ENCODE peak calls at places on chromosomes 11 and 22, in six cellular contexts. One of them, this sample, is unnamed.

GRCh38 chr11:1476946-1477736 is 9.4 kb downstream of the MOB2 start:
- DNase-seq in H1: no peak
- DNase-seq in K562: no peak
- DNase-seq in GM12878: no peak
- DNase-seq in HepG2: no peak
- DNase-seq in SK-N-SH: no peak
- DNase-seq in this sample: no peak

GRCh38 chr22:32801436-32802290 is at the start of gene TIMP3:
- DNase-seq in H1: peak
- DNase-seq in K562: peak
- DNase-seq in GM12878: no peak
- DNase-seq in HepG2: no peak
- DNase-seq in SK-N-SH: peak
- DNase-seq in this sample: no peak

GRCh38 chr22:39220450-39220849 is 24.3 kb downstream of the PDGFB start:
- DNase-seq in H1: no peak
- DNase-seq in K562: no peak
- DNase-seq in GM12878: no peak
- DNase-seq in HepG2: no peak
- DNase-seq in SK-N-SH: no peak
- DNase-seq in this sample: no peak

GRCh38 chr11:80958414-80958813 is 1517.6 kb upstream of the TENM4 start:
- DNase-seq in H1: no peak
- DNase-seq in K562: no peak
- DNase-seq in GM12878: no peak
- DNase-seq in HepG2: no peak
- DNase-seq in SK-N-SH: no peak
- DNase-seq in this sample: no peak

GRCh38 chr22:46149998-46150549 is at the start of gene PPARA:
- DNase-seq in H1: peak
- DNase-seq in K562: peak
- DNase-seq in GM12878: no peak
- DNase-seq in HepG2: peak
- DNase-seq in SK-N-SH: peak
- DNase-seq in this sample: peak

GRCh38 chr22:21038405-21038804 is 6.0 kb upstream of the SLC7A4 start:
- DNase-seq in H1: no peak
- DNase-seq in K562: no peak
- DNase-seq in GM12878: no peak
- DNase-seq in HepG2: no peak
- DNase-seq in SK-N-SH: no peak
- DNase-seq in this sample: no peak

GRCh38 chr11:60625262-60625661 is 74.2 kb upstream of the MS4A8 start:
- DNase-seq in H1: no peak
- DNase-seq in K562: peak
- DNase-seq in GM12878: no peak
- DNase-seq in HepG2: peak
- DNase-seq in SK-N-SH: peak
- DNase-seq in this sample: no peak

GRCh38 chr11:110433393-110434333 is 3.9 kb downstream of the FDX1 start:
- DNase-seq in H1: no peak
- DNase-seq in K562: peak
- DNase-seq in GM12878: no peak
- DNase-seq in HepG2: peak
- DNase-seq in SK-N-SH: peak
- DNase-seq in this sample: no peak

GRCh38 chr22:28930357-28931007 is 47.1 kb downstream of the ZNRF3 start:
- DNase-seq in H1: no peak
- DNase-seq in K562: no peak
- DNase-seq in GM12878: no peak
- DNase-seq in HepG2: no peak
- DNase-seq in SK-N-SH: no peak
- DNase-seq in this sample: no peak

GRCh38 chr11:83477772-83478171 is 191.6 kb upstream of the CCDC90B start:
- DNase-seq in H1: no peak
- DNase-seq in K562: no peak
- DNase-seq in GM12878: no peak
- DNase-seq in HepG2: no peak
- DNase-seq in SK-N-SH: no peak
- DNase-seq in this sample: no peak

GRCh38 chr11:66220566-66220935 is 47.9 kb upstream of the RAB1B start:
- DNase-seq in H1: no peak
- DNase-seq in K562: no peak
- DNase-seq in GM12878: no peak
- DNase-seq in HepG2: no peak
- DNase-seq in SK-N-SH: no peak
- DNase-seq in this sample: no peak

GRCh38 chr11:129855086-129855485 is 39.4 kb downstream of the TMEM45B start:
- DNase-seq in H1: no peak
- DNase-seq in K562: no peak
- DNase-seq in GM12878: no peak
- DNase-seq in HepG2: no peak
- DNase-seq in SK-N-SH: no peak
- DNase-seq in this sample: no peak

GRCh38 chr11:124086447-124086846 is 28.8 kb upstream of the VWA5A start:
- DNase-seq in H1: no peak
- DNase-seq in K562: no peak
- DNase-seq in GM12878: no peak
- DNase-seq in HepG2: no peak
- DNase-seq in SK-N-SH: peak
- DNase-seq in this sample: no peak

GRCh38 chr11:76768091-76769047 is 14.8 kb upstream of the TSKU start:
- DNase-seq in H1: no peak
- DNase-seq in K562: no peak
- DNase-seq in GM12878: no peak
- DNase-seq in HepG2: peak
- DNase-seq in SK-N-SH: no peak
- DNase-seq in this sample: peak

GRCh38 chr22:19984201-19984753 is 32.3 kb downstream of the ARVCF start:
- DNase-seq in H1: no peak
- DNase-seq in K562: peak
- DNase-seq in GM12878: no peak
- DNase-seq in HepG2: no peak
- DNase-seq in SK-N-SH: no peak
- DNase-seq in this sample: no peak

GRCh38 chr22:38938221-38938620 is 19.2 kb upstream of the APOBEC3A start:
- DNase-seq in H1: no peak
- DNase-seq in K562: no peak
- DNase-seq in GM12878: no peak
- DNase-seq in HepG2: no peak
- DNase-seq in SK-N-SH: no peak
- DNase-seq in this sample: no peak

GRCh38 chr11:61739966-61740365 is 12.5 kb upstream of the MYRF start:
- DNase-seq in H1: no peak
- DNase-seq in K562: no peak
- DNase-seq in GM12878: no peak
- DNase-seq in HepG2: no peak
- DNase-seq in SK-N-SH: no peak
- DNase-seq in this sample: no peak

GRCh38 chr22:20241579-20242392 is 26.3 kb downstream of the RTN4R start:
- DNase-seq in H1: no peak
- DNase-seq in K562: no peak
- DNase-seq in GM12878: no peak
- DNase-seq in HepG2: no peak
- DNase-seq in SK-N-SH: no peak
- DNase-seq in this sample: no peak

GRCh38 chr22:35449829-35450689 is 50.1 kb downstream of the MCM5 start:
- DNase-seq in H1: no peak
- DNase-seq in K562: no peak
- DNase-seq in GM12878: no peak
- DNase-seq in HepG2: no peak
- DNase-seq in SK-N-SH: no peak
- DNase-seq in this sample: no peak

GRCh38 chr11:71199226-71199815 is 53.1 kb downstream of the SHANK2 start:
- DNase-seq in H1: no peak
- DNase-seq in K562: no peak
- DNase-seq in GM12878: no peak
- DNase-seq in HepG2: no peak
- DNase-seq in SK-N-SH: no peak
- DNase-seq in this sample: no peak

DNA sequence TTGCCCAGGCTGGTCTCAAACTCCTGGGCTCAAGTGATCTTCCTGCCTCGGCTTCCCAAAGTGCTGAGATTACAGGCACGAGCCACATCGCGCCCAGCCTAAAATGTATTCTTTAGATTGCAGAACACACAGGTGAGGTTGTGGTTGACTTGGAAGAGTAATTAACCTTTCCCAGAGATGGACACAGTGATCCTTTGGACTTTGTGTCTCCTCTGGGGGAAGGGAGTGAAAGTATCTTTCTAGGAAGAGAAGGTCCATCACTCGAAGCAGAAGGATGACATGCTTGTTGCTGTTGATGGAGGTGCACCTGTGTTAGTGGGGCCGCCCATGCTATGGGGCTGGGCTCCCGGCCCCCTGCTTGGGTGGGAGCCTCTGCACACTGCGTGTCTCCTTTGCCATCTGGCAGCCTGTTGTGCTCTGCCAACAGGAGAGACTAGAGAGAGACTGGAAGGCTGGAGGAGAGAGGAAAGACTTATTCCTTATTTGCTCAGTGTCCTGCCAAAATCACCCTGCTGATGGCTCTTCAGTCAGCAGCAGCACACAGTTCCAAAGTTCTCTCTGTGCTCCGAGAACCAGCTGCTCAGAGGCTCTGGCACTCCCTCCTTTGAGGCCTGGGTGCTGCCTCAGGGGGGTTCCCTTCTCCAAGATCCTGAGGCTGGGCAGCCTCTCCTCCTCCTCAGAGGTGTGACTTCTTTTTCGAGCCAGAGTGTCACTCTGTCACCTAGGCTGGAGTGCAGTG is 33.1 kb upstream of the CYB5R3 start:
- DNase-seq in H1: no peak
- DNase-seq in K562: no peak
- DNase-seq in GM12878: no peak
- DNase-seq in HepG2: no peak
- DNase-seq in SK-N-SH: no peak
- DNase-seq in this sample: no peak
- TF ChIP-seq POLR2AphosphoS5 in H1: no peak
- TF ChIP-seq POLR2AphosphoS5 in K562: no peak
- TF ChIP-seq POLR2AphosphoS5 in GM12878: no peak
- TF ChIP-seq POLR2AphosphoS5 in HepG2: no peak
- TF ChIP-seq POLR2AphosphoS5 in SK-N-SH: no peak
- TF ChIP-seq POLR2AphosphoS5 in this sample: no peak

GRCh38 chr11:27231519-27231918 is 131.5 kb downstream of the CCDC34 start:
- DNase-seq in H1: no peak
- DNase-seq in K562: no peak
- DNase-seq in GM12878: no peak
- DNase-seq in HepG2: no peak
- DNase-seq in SK-N-SH: no peak
- DNase-seq in this sample: no peak
- TF ChIP-seq CTCF in H1: no peak
- TF ChIP-seq CTCF in K562: no peak
- TF ChIP-seq CTCF in GM12878: no peak
- TF ChIP-seq CTCF in HepG2: no peak
- TF ChIP-seq CTCF in SK-N-SH: no peak
- TF ChIP-seq CTCF in this sample: no peak

GRCh38 chr22:17748555-17749353 is 25.5 kb downstream of the BID start:
- DNase-seq in H1: peak
- DNase-seq in K562: no peak
- DNase-seq in GM12878: no peak
- DNase-seq in HepG2: no peak
- DNase-seq in SK-N-SH: no peak
- DNase-seq in this sample: no peak

GRCh38 chr22:17749605-17750395 is 24.5 kb downstream of the BID start:
- DNase-seq in H1: no peak
- DNase-seq in K562: no peak
- DNase-seq in GM12878: no peak
- DNase-seq in HepG2: no peak
- DNase-seq in SK-N-SH: no peak
- DNase-seq in this sample: no peak

GRCh38 chr22:17754233-17754925 is 19.9 kb downstream of the BID start:
- DNase-seq in H1: no peak
- DNase-seq in K562: no peak
- DNase-seq in GM12878: no peak
- DNase-seq in HepG2: no peak
- DNase-seq in SK-N-SH: no peak
- DNase-seq in this sample: no peak

GRCh38 chr22:17751596-17751995 is 22.7 kb downstream of the BID start:
- DNase-seq in H1: no peak
- DNase-seq in K562: no peak
- DNase-seq in GM12878: no peak
- DNase-seq in HepG2: no peak
- DNase-seq in SK-N-SH: no peak
- DNase-seq in this sample: no peak

DNA sequence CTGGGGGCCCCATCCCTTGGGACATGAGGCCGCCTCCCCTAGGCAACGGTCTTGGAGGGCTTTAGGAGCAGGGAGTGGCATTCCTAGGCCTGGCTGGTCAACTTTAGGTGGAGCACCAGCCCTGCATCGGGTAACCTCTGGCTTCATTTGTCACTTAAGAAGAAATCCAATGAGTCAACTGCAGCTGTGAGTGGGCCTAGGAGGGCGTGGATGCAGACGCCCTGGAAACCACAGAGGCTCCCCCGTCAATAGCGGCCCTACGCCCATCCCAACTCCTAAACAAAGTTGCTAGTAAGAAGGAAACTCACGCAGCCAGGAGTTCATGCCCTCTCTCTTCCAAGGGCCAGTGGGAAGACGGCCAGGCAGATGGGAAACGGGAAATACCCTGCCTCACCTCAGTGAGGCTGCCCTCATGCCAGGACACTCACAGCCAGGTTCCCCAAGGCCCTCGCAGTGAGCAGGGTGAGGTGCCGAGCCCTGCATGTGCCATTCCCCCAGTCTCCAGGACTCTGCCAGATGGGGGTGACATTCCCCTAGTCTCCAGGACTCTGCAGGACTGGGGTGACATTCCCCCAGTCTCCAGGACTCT is 20.8 kb downstream of the BID start:
- DNase-seq in H1: no peak
- DNase-seq in K562: no peak
- DNase-seq in GM12878: no peak
- DNase-seq in HepG2: no peak
- DNase-seq in SK-N-SH: no peak
- DNase-seq in this sample: no peak
- TF ChIP-seq GABPA in H1: no peak
- TF ChIP-seq GABPA in K562: no peak
- TF ChIP-seq GABPA in GM12878: no peak
- TF ChIP-seq GABPA in HepG2: no peak
- TF ChIP-seq GABPA in SK-N-SH: no peak
- TF ChIP-seq GABPA in this sample: no peak

GRCh38 chr11:12289667-12290476 is 87.5 kb upstream of the PARVA start:
- DNase-seq in H1: peak
- DNase-seq in K562: peak
- DNase-seq in GM12878: no peak
- DNase-seq in HepG2: no peak
- DNase-seq in SK-N-SH: peak
- DNase-seq in this sample: no peak

GRCh38 chr11:12287374-12288211 is 89.8 kb upstream of the PARVA start:
- DNase-seq in H1: peak
- DNase-seq in K562: peak
- DNase-seq in GM12878: no peak
- DNase-seq in HepG2: peak
- DNase-seq in SK-N-SH: peak
- DNase-seq in this sample: no peak

GRCh38 chr11:12287009-12287373 is 90.4 kb upstream of the PARVA start:
- DNase-seq in H1: peak
- DNase-seq in K562: peak
- DNase-seq in GM12878: no peak
- DNase-seq in HepG2: peak
- DNase-seq in SK-N-SH: peak
- DNase-seq in this sample: no peak

GRCh38 chr11:12288934-12289666 is 88.3 kb upstream of the PARVA start:
- DNase-seq in H1: no peak
- DNase-seq in K562: peak
- DNase-seq in GM12878: no peak
- DNase-seq in HepG2: no peak
- DNase-seq in SK-N-SH: no peak
- DNase-seq in this sample: no peak

GRCh38 chr11:12288212-12288933 is 89.0 kb upstream of the PARVA start:
- DNase-seq in H1: peak
- DNase-seq in K562: peak
- DNase-seq in GM12878: no peak
- DNase-seq in HepG2: peak
- DNase-seq in SK-N-SH: peak
- DNase-seq in this sample: peak
- TF ChIP-seq POLR2AphosphoS5 in H1: no peak
- TF ChIP-seq POLR2AphosphoS5 in K562: no peak
- TF ChIP-seq POLR2AphosphoS5 in GM12878: no peak
- TF ChIP-seq POLR2AphosphoS5 in HepG2: no peak
- TF ChIP-seq POLR2AphosphoS5 in SK-N-SH: no peak
- TF ChIP-seq POLR2AphosphoS5 in this sample: no peak